ENCODE peak calls at places on chromosome 15, in five cellular contexts. H is A549, M is Caco-2, W is brain microvascular endothelial cell, B is GM19239. O is an unnamed sample.

GRCh38 chr15:70582143-70582945 is 181.0 kb downstream of the UACA start:
- DNase-seq in H (no peak), M (no peak), W (peak), B (no peak), O (no peak)

GRCh38 chr15:58536414-58536813 is 104.6 kb downstream of the LIPC start:
- DNase-seq in H (no peak), M (no peak), W (no peak), B (no peak), O (no peak)

GRCh38 chr15:65655026-65655425 is 33.3 kb downstream of the SLC24A1 start:
- DNase-seq in H (no peak), M (no peak), W (peak), B (no peak), O (no peak)

GRCh38 chr15:89108865-89109660 is 20.8 kb downstream of the ABHD2 start:
- DNase-seq in H (no peak), M (no peak), W (no peak), B (no peak), O (no peak)

GRCh38 chr15:76310470-76311070 is 699 bp downstream of the ETFA start:
- DNase-seq in H (peak), M (no peak), W (no peak), B (no peak), O (no peak)

GRCh38 chr15:99509686-99510461 is 55.9 kb upstream of the MEF2A start:
- DNase-seq in H (no peak), M (no peak), W (no peak), B (no peak), O (no peak)

GRCh38 chr15:99446565-99447496 is 119.0 kb upstream of the MEF2A start:
- DNase-seq in H (no peak), M (no peak), W (no peak), B (no peak), O (no peak)

GRCh38 chr15:65535192-65535591 is 4.9 kb downstream of the HACD3 start:
- DNase-seq in H (no peak), M (no peak), W (no peak), B (no peak), O (no peak)

GRCh38 chr15:81948751-81949150 is 97.1 kb downstream of the MEX3B start:
- DNase-seq in H (no peak), M (no peak), W (peak), B (no peak), O (peak)

GRCh38 chr15:72375501-72375845 is 341 bp downstream of the HEXA start:
- DNase-seq in H (peak), M (peak), W (no peak), B (peak), O (no peak)

GRCh38 chr15:61598655-61599054 is 369.6 kb upstream of the RORA start:
- DNase-seq in H (no peak), M (no peak), W (no peak), B (no peak), O (no peak)

GRCh38 chr15:99984491-99985243 is 251.4 kb upstream of the LYSMD4 start:
- DNase-seq in H (no peak), M (no peak), W (no peak), B (no peak), O (no peak)

GRCh38 chr15:67267951-67268941 is 13.7 kb downstream of the IQCH start:
- DNase-seq in H (no peak), M (no peak), W (no peak), B (no peak), O (no peak)

GRCh38 chr15:35751421-35752133 is 205.6 kb upstream of the DPH6 start:
- DNase-seq in H (peak), M (peak), W (peak), B (peak), O (peak)

GRCh38 chr15:75061272-75061671 is 37.9 kb downstream of the PPCDC start:
- DNase-seq in H (no peak), M (no peak), W (peak), B (peak), O (peak)

GRCh38 chr15:70400766-70401541 is 303.2 kb upstream of the TLE3 start:
- DNase-seq in H (no peak), M (no peak), W (no peak), B (no peak), O (no peak)

GRCh38 chr15:28110416-28110975 is 11.4 kb upstream of the OCA2 start:
- DNase-seq in H (no peak), M (no peak), W (no peak), B (no peak), O (no peak)

GRCh38 chr15:29270976-29271375 is 1.4 kb upstream of the NSMCE3 start:
- DNase-seq in H (no peak), M (no peak), W (no peak), B (no peak), O (no peak)

GRCh38 chr15:83919319-83919830 is 265.5 kb downstream of the ADAMTSL3 start:
- DNase-seq in H (no peak), M (no peak), W (no peak), B (peak), O (peak)

GRCh38 chr15:81225161-81225671 is 28.5 kb downstream of the IL16 start:
- DNase-seq in H (no peak), M (no peak), W (no peak), B (no peak), O (no peak)

GRCh38 chr15:83289160-83289559 is 4.7 kb upstream of the BNC1 start:
- DNase-seq in H (no peak), M (no peak), W (no peak), B (no peak), O (no peak)

GRCh38 chr15:66226736-66227135 is 26.8 kb downstream of the MEGF11 start:
- DNase-seq in H (no peak), M (no peak), W (no peak), B (no peak), O (no peak)

GRCh38 chr15:77025471-77025901 is 30.6 kb downstream of the PSTPIP1 start:
- DNase-seq in H (no peak), M (peak), W (no peak), B (no peak), O (no peak)

GRCh38 chr15:66481107-66481856 is 16.3 kb downstream of the SNAPC5 start:
- DNase-seq in H (no peak), M (no peak), W (no peak), B (no peak), O (no peak)

GRCh38 chr15:77781131-77782051 is 148.7 kb upstream of the LINGO1 start:
- DNase-seq in H (no peak), M (no peak), W (no peak), B (no peak), O (no peak)

GRCh38 chr15:85667491-85668424 is 127.0 kb downstream of the KLHL25 start:
- DNase-seq in H (peak), M (no peak), W (peak), B (no peak), O (no peak)

GRCh38 chr15:63971904-63972303 is 74.4 kb downstream of the DAPK2 start:
- DNase-seq in H (no peak), M (no peak), W (no peak), B (no peak), O (no peak)

O was measured in GM12878.